ENCODE peak calls at places on chromosomes 1 and 21, in five cellular contexts. One of them, this sample, is unnamed.

GRCh38 chr21:43864313-43864805 is 664 bp upstream of the AGPAT3 start:
- DNase-seq in prostate gland: peak
- DNase-seq in heart left ventricle: peak
- DNase-seq in A549: peak
- DNase-seq in IMR-90: peak
- DNase-seq in this sample: peak

GRCh38 chr1:95039360-95040031 is 33.3 kb downstream of the ALG14 start:
- DNase-seq in prostate gland: no peak
- DNase-seq in heart left ventricle: no peak
- DNase-seq in A549: no peak
- DNase-seq in IMR-90: peak
- DNase-seq in this sample: no peak

GRCh38 chr21:39159342-39160063 is 23.7 kb downstream of the PSMG1 start:
- DNase-seq in IMR-90: peak
- DNase-seq in prostate gland: no peak
- DNase-seq in A549: no peak
- DNase-seq in heart left ventricle: no peak
- DNase-seq in this sample: no peak

GRCh38 chr1:183777359-183777758 is 27.6 kb upstream of the RGL1 start:
- DNase-seq in IMR-90: peak
- DNase-seq in heart left ventricle: no peak
- DNase-seq in prostate gland: no peak
- DNase-seq in A549: peak
- DNase-seq in this sample: no peak

GRCh38 chr1:244843148-244843978 is 7.9 kb downstream of the COX20 start:
- DNase-seq in prostate gland: no peak
- DNase-seq in A549: no peak
- DNase-seq in IMR-90: peak
- DNase-seq in heart left ventricle: no peak
- DNase-seq in this sample: no peak

GRCh38 chr1:116817582-116818064 is 63.4 kb downstream of the CD2 start:
- DNase-seq in heart left ventricle: no peak
- DNase-seq in IMR-90: peak
- DNase-seq in A549: peak
- DNase-seq in prostate gland: peak
- DNase-seq in this sample: no peak

GRCh38 chr1:167221126-167221803 is 579 bp downstream of the POU2F1 start:
- DNase-seq in heart left ventricle: no peak
- DNase-seq in IMR-90: no peak
- DNase-seq in A549: no peak
- DNase-seq in prostate gland: peak
- DNase-seq in this sample: peak

GRCh38 chr1:209248649-209249279 is 334.8 kb upstream of the CAMK1G start:
- DNase-seq in prostate gland: peak
- DNase-seq in heart left ventricle: no peak
- DNase-seq in IMR-90: peak
- DNase-seq in A549: peak
- DNase-seq in this sample: no peak

GRCh38 chr1:94602802-94603625 is 61.5 kb upstream of the F3 start:
- DNase-seq in IMR-90: peak
- DNase-seq in heart left ventricle: no peak
- DNase-seq in A549: no peak
- DNase-seq in prostate gland: no peak
- DNase-seq in this sample: no peak

GRCh38 chr1:106699436-106699835 is 357.0 kb upstream of the PRMT6 start:
- DNase-seq in heart left ventricle: no peak
- DNase-seq in A549: no peak
- DNase-seq in prostate gland: no peak
- DNase-seq in IMR-90: no peak
- DNase-seq in this sample: no peak

GRCh38 chr1:234841710-234842231 is 231.8 kb upstream of the IRF2BP2 start:
- DNase-seq in prostate gland: no peak
- DNase-seq in IMR-90: peak
- DNase-seq in A549: no peak
- DNase-seq in heart left ventricle: no peak
- DNase-seq in this sample: peak

GRCh38 chr1:51686450-51686849 is 69.6 kb downstream of the OSBPL9 start:
- DNase-seq in prostate gland: no peak
- DNase-seq in A549: no peak
- DNase-seq in IMR-90: peak
- DNase-seq in heart left ventricle: no peak
- DNase-seq in this sample: no peak

GRCh38 chr1:33312413-33312749 is 8.5 kb downstream of the A3GALT2 start:
- DNase-seq in A549: no peak
- DNase-seq in IMR-90: no peak
- DNase-seq in heart left ventricle: no peak
- DNase-seq in prostate gland: no peak
- DNase-seq in this sample: no peak

GRCh38 chr1:167548059-167548932 is 5.3 kb downstream of the CREG1 start:
- DNase-seq in prostate gland: no peak
- DNase-seq in IMR-90: peak
- DNase-seq in A549: peak
- DNase-seq in heart left ventricle: no peak
- DNase-seq in this sample: no peak

GRCh38 chr1:159854101-159854692 is 8.3 kb downstream of the VSIG8 start:
- DNase-seq in A549: peak
- DNase-seq in heart left ventricle: peak
- DNase-seq in prostate gland: peak
- DNase-seq in IMR-90: no peak
- DNase-seq in this sample: peak

GRCh38 chr1:238346340-238346739 is 455.6 kb upstream of the ZP4 start:
- DNase-seq in IMR-90: no peak
- DNase-seq in heart left ventricle: no peak
- DNase-seq in A549: no peak
- DNase-seq in prostate gland: no peak
- DNase-seq in this sample: no peak

GRCh38 chr1:43979528-43980254 is 681 bp downstream of the B4GALT2 start:
- DNase-seq in IMR-90: peak
- DNase-seq in prostate gland: no peak
- DNase-seq in A549: peak
- DNase-seq in heart left ventricle: peak
- DNase-seq in this sample: peak

GRCh38 chr1:78225153-78225552 is 179.4 kb downstream of the GIPC2 start:
- DNase-seq in A549: no peak
- DNase-seq in heart left ventricle: no peak
- DNase-seq in prostate gland: no peak
- DNase-seq in IMR-90: peak
- DNase-seq in this sample: no peak

GRCh38 chr1:111219466-111220286 is 7.8 kb upstream of the CHI3L2 start:
- DNase-seq in IMR-90: no peak
- DNase-seq in prostate gland: no peak
- DNase-seq in heart left ventricle: no peak
- DNase-seq in A549: no peak
- DNase-seq in this sample: no peak

GRCh38 chr1:37732111-37732780 is 32.7 kb downstream of the EPHA10 start:
- DNase-seq in heart left ventricle: no peak
- DNase-seq in prostate gland: no peak
- DNase-seq in IMR-90: no peak
- DNase-seq in A549: no peak
- DNase-seq in this sample: no peak

GRCh38 chr1:47231314-47232186 is 475 bp downstream of the TAL1 start:
- DNase-seq in IMR-90: peak
- DNase-seq in A549: peak
- DNase-seq in prostate gland: no peak
- DNase-seq in heart left ventricle: peak
- DNase-seq in this sample: no peak

GRCh38 chr1:67713071-67713806 is 28.2 kb downstream of the GADD45A start:
- DNase-seq in IMR-90: peak
- DNase-seq in A549: peak
- DNase-seq in prostate gland: no peak
- DNase-seq in heart left ventricle: no peak
- DNase-seq in this sample: no peak

DNA sequence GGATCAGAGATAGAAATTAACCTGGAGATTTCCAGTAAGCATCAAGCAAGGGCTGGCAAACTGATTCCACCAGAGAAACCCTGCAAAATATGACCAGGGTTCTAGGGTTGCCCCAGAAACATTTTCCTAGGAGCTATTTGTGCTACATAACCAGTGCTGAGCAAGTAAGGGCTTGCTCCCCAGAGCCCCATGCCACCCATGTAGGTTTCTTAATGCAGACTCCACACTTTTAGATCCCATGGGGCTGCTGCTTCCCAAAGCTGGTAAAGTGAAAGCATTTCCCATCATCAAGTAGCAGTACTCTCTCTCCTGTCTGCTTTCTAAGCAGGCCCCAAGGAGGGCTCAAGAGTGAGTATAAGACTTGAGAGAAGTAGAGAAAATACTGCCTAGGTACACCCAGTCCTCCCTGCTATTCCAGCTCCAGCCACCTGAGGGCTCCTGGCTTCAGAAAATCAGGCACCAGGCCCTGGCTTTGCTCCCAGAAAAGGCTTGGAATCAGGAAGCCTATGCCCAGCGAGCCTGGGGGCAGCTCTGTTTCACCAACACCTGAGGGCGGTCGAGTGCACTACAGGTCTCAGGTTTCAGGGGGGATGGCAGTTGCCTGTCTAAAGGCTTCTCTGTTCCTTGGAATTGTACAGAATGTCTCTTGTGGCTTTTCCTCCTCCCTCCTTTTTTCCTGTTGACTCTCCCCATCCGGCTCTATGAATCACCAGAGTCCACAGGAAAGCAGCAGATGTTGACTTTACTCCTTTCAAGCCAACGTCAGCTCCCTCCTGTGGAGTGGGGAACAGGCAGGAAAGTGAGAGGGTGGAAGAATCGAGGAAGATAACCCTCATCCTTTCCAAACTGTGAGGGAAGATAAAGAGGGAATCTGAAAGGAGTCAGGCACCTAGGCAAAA is 6.2 kb upstream of the ANKRD35 start:
- DNase-seq in prostate gland: peak
- DNase-seq in A549: peak
- DNase-seq in IMR-90: peak
- DNase-seq in heart left ventricle: peak
- DNase-seq in this sample: peak
- H3K4me3 ChIP-seq in prostate gland: peak
- H3K4me3 ChIP-seq in A549: no peak
- H3K4me3 ChIP-seq in IMR-90: peak
- H3K4me3 ChIP-seq in heart left ventricle: peak
- H3K4me3 ChIP-seq in this sample: no peak

GRCh38 chr1:166113031-166113430 is 53.8 kb downstream of the FAM78B start:
- DNase-seq in A549: no peak
- DNase-seq in heart left ventricle: no peak
- DNase-seq in IMR-90: no peak
- DNase-seq in prostate gland: no peak
- DNase-seq in this sample: no peak

GRCh38 chr1:166114419-166114818 is 52.4 kb downstream of the FAM78B start:
- DNase-seq in heart left ventricle: no peak
- DNase-seq in IMR-90: no peak
- DNase-seq in A549: no peak
- DNase-seq in prostate gland: no peak
- DNase-seq in this sample: no peak

GRCh38 chr1:166111430-166111829 is 55.4 kb downstream of the FAM78B start:
- DNase-seq in IMR-90: no peak
- DNase-seq in A549: no peak
- DNase-seq in prostate gland: no peak
- DNase-seq in heart left ventricle: no peak
- DNase-seq in this sample: no peak

GRCh38 chr1:166116026-166116425 is 50.8 kb downstream of the FAM78B start:
- DNase-seq in A549: no peak
- DNase-seq in IMR-90: no peak
- DNase-seq in heart left ventricle: no peak
- DNase-seq in prostate gland: no peak
- DNase-seq in this sample: no peak

GRCh38 chr1:166113630-166114029 is 53.2 kb downstream of the FAM78B start:
- DNase-seq in prostate gland: no peak
- DNase-seq in A549: no peak
- DNase-seq in IMR-90: no peak
- DNase-seq in heart left ventricle: no peak
- DNase-seq in this sample: no peak
- TF ChIP-seq CTCF in prostate gland: no peak
- TF ChIP-seq CTCF in A549: no peak
- TF ChIP-seq CTCF in IMR-90: no peak
- TF ChIP-seq CTCF in heart left ventricle: no peak
- TF ChIP-seq CTCF in this sample: no peak

DNA sequence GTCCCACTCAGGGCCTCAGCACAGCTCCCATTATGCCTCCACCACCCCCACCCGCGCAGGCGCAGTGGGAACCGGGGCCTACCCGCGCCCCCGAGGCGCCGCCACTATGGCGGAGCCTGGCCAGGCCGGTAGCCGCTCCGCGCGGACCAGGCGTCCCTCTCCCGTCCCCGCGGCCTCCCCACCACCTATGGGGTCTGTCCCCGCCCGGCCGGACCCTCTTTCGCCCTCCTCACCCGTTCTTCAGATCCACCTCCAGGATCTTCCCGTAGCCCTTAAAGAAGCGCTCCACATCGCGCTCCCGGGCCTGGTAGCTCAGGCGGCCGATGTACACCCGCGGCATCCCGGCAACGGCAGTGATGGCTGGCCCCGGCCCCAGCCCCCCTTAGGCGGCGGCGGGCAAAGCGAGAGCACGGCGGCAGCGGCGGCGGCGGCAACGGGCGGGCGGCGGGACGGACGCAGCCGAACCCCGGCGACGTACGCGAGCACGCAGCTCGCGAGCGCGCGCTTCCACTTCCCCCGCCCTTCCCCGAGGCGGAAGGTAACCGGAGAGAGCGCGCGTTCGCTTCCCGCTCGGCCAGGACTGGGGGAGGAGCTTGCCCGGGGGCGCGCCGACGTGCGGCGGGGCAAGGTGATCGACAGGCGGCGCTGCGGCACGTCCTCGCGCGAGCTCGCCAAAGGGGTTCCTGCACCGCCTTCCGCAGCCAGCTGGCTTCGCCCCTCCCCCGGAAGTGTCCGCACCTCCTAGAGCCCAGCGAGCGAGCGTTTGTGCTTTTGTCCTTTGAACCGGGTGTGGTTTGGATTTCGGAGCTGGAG is at the start of gene SRSF4:
- DNase-seq in prostate gland: peak
- DNase-seq in heart left ventricle: peak
- DNase-seq in A549: peak
- DNase-seq in IMR-90: peak
- DNase-seq in this sample: peak
- TF ChIP-seq POLR2A in prostate gland: peak
- TF ChIP-seq POLR2A in heart left ventricle: peak
- TF ChIP-seq POLR2A in A549: peak
- TF ChIP-seq POLR2A in IMR-90: peak
- TF ChIP-seq POLR2A in this sample: peak

GRCh38 chr1:164780111-164780510 is 221.1 kb downstream of the PBX1 start:
- DNase-seq in A549: no peak
- DNase-seq in prostate gland: no peak
- DNase-seq in IMR-90: peak
- DNase-seq in heart left ventricle: no peak
- DNase-seq in this sample: no peak
- H3K4me3 ChIP-seq in A549: no peak
- H3K4me3 ChIP-seq in prostate gland: no peak
- H3K4me3 ChIP-seq in IMR-90: no peak
- H3K4me3 ChIP-seq in heart left ventricle: no peak
- H3K4me3 ChIP-seq in this sample: no peak

This sample was measured in lower leg skin.